ENCODE peak calls at places on chromosomes 1 and 21, in seven cellular contexts. C is astrocyte of the hippocampus; Y is IMR-90; P is endodermal cell; E is stimulated activated CD4-positive, alpha-beta T cell treated with anti-CD3 and anti-CD28 coated beads, Interleukin-4, amount 100 ng/mL, for 48 hours; Q is NCI-H1417; Z is RWPE2. G is an unnamed sample.

GRCh38 chr21:21612446-21612845 is 614.2 kb downstream of the NCAM2 start:
- DNase-seq in E (no peak), Q (no peak), Y (peak; percentile 92), C (peak; percentile 94), Z (no peak), P (peak; percentile 50), G (no peak)

GRCh38 chr21:26813426-26813998 is 31.7 kb downstream of the ADAMTS1 start:
- DNase-seq in Z (no peak), P (no peak), Y (no peak), C (peak; percentile 43), E (no peak), Q (no peak), G (no peak)

GRCh38 chr21:34524671-34525601 is 12.9 kb upstream of the KCNE1 start:
- DNase-seq in E (no peak), Y (peak; percentile 84), Q (no peak), Z (no peak), P (peak; percentile 89), C (peak; percentile 70), G (no peak)

GRCh38 chr1:35192056-35192852 is 691 bp downstream of the SFPQ start:
- DNase-seq in Q (peak; percentile 89), Z (peak; percentile 69), P (peak; percentile 90), C (peak; percentile 95), E (peak; percentile 86), Y (peak; percentile 67), G (peak; percentile 76)

GRCh38 chr1:228000416-228000815 is 6.4 kb upstream of the WNT3A start:
- DNase-seq in C (no peak), P (no peak), E (no peak), Z (no peak), Y (no peak), Q (no peak), G (no peak)

GRCh38 chr1:170067253-170067819 is 7.2 kb downstream of the KIFAP3 start:
- DNase-seq in E (no peak), P (no peak), C (no peak), Q (no peak), Z (no peak), Y (peak; percentile 7), G (no peak)

GRCh38 chr1:50724626-50725286 is 235.3 kb downstream of the FAF1 start:
- DNase-seq in C (no peak), Q (no peak), E (no peak), Z (no peak), Y (no peak), P (no peak), G (no peak)

GRCh38 chr1:31939484-31940329 is 1.5 kb upstream of the PTP4A2 start:
- DNase-seq in Z (peak; percentile 86), Y (peak; percentile 90), Q (no peak), E (peak; percentile 75), P (peak; percentile 84), C (peak; percentile 86), G (no peak)

GRCh38 chr1:218739426-218739825 is 394.3 kb downstream of the TGFB2 start:
- DNase-seq in Z (no peak), E (no peak), Y (peak; percentile 58), P (no peak), C (no peak), Q (no peak), G (no peak)

GRCh38 chr1:156677616-156678596 is 699 bp upstream of the NES start:
- DNase-seq in Z (no peak), E (no peak), P (peak; percentile 87), Q (peak; percentile 64), Y (peak; percentile 89), C (peak; percentile 88), G (peak; percentile 17)

GRCh38 chr1:100538935-100539835 is 1.2 kb downstream of the GPR88 start:
- DNase-seq in E (peak; percentile 27), C (peak; percentile 63), P (peak; percentile 83), Z (no peak), Y (peak; percentile 3), Q (peak; percentile 81), G (peak; percentile 35)

GRCh38 chr1:56056438-56057312 is 522.7 kb downstream of the PLPP3 start:
- DNase-seq in Z (no peak), P (no peak), Y (peak; percentile 60), C (peak; percentile 69), Q (no peak), E (no peak), G (no peak)

GRCh38 chr1:186839077-186839400 is 10.3 kb downstream of the PLA2G4A start:
- DNase-seq in Y (no peak), Z (no peak), P (no peak), C (no peak), Q (no peak), E (no peak), G (no peak)

GRCh38 chr1:1371354-1371740 is 3.7 kb downstream of the AURKAIP1 start:
- DNase-seq in Z (no peak), Q (no peak), C (no peak), P (no peak), Y (no peak), E (no peak), G (no peak)

GRCh38 chr1:161487483-161487827 is 17.8 kb upstream of the FCGR2A start:
- DNase-seq in E (no peak), Q (no peak), Y (peak; percentile 69), P (peak; percentile 46), C (peak; percentile 15), Z (no peak), G (no peak)

GRCh38 chr1:209375681-209376360 is 207.7 kb upstream of the CAMK1G start:
- DNase-seq in Z (no peak), E (no peak), P (no peak), C (no peak), Y (peak; percentile 71), Q (no peak), G (no peak)

GRCh38 chr1:5279127-5279526 is 624.7 kb downstream of the AJAP1 start:
- DNase-seq in C (no peak), P (no peak), Q (no peak), Z (no peak), E (no peak), Y (no peak), G (no peak)

GRCh38 chr1:114512595-114513280 is 1.7 kb upstream of the TRIM33 start:
- DNase-seq in Q (peak; percentile 35), Y (no peak), C (no peak), P (no peak), E (no peak), Z (no peak), G (no peak)

GRCh38 chr1:11522400-11523235 is 43.7 kb downstream of the DISP3 start:
- DNase-seq in Y (no peak), C (no peak), Q (no peak), E (no peak), P (peak; percentile 33), Z (peak; percentile 40), G (no peak)

G was measured in NCI-H1092 treated with DMSO at 0.1 percent for 48 hours.